ENCODE peak calls at places on chromosome 7, in eight cellular contexts. One of them, this sample, is unnamed.

GRCh38 chr7:33705333-33705833 is 200.0 kb upstream of the BMPER start:
- DNase-seq in HCT116: no peak
- DNase-seq in NB4: no peak
- DNase-seq in NCI-H1930: no peak
- DNase-seq in NCI-H1092 treated with DMSO at 0.1 percent for 48 hours: no peak
- DNase-seq in T-helper 17 cell: no peak
- DNase-seq in choroid plexus epithelial cell: no peak
- DNase-seq in MM.1S: no peak
- DNase-seq in this sample: no peak

GRCh38 chr7:114921636-114922150 is at the start of gene MDFIC:
- DNase-seq in HCT116: no peak
- DNase-seq in NB4: no peak
- DNase-seq in NCI-H1930: no peak
- DNase-seq in NCI-H1092 treated with DMSO at 0.1 percent for 48 hours: no peak
- DNase-seq in T-helper 17 cell: peak
- DNase-seq in choroid plexus epithelial cell: peak
- DNase-seq in MM.1S: no peak
- DNase-seq in this sample: no peak

GRCh38 chr7:137342340-137342739 is 1.2 kb downstream of the PTN start:
- DNase-seq in HCT116: no peak
- DNase-seq in NB4: no peak
- DNase-seq in NCI-H1930: no peak
- DNase-seq in NCI-H1092 treated with DMSO at 0.1 percent for 48 hours: peak
- DNase-seq in T-helper 17 cell: no peak
- DNase-seq in choroid plexus epithelial cell: peak
- DNase-seq in MM.1S: no peak
- DNase-seq in this sample: no peak

GRCh38 chr7:17132726-17133125 is 165.7 kb upstream of the AHR start:
- DNase-seq in HCT116: no peak
- DNase-seq in NB4: no peak
- DNase-seq in NCI-H1930: peak
- DNase-seq in NCI-H1092 treated with DMSO at 0.1 percent for 48 hours: no peak
- DNase-seq in T-helper 17 cell: no peak
- DNase-seq in choroid plexus epithelial cell: no peak
- DNase-seq in MM.1S: no peak
- DNase-seq in this sample: no peak

GRCh38 chr7:46291064-46291463 is 370.0 kb upstream of the IGFBP3 start:
- DNase-seq in HCT116: no peak
- DNase-seq in NB4: no peak
- DNase-seq in NCI-H1930: no peak
- DNase-seq in NCI-H1092 treated with DMSO at 0.1 percent for 48 hours: no peak
- DNase-seq in T-helper 17 cell: no peak
- DNase-seq in choroid plexus epithelial cell: peak
- DNase-seq in MM.1S: no peak
- DNase-seq in this sample: no peak

GRCh38 chr7:1144269-1144771 is 15.7 kb downstream of the ZFAND2A start:
- DNase-seq in HCT116: no peak
- DNase-seq in NB4: peak
- DNase-seq in NCI-H1930: no peak
- DNase-seq in NCI-H1092 treated with DMSO at 0.1 percent for 48 hours: peak
- DNase-seq in T-helper 17 cell: no peak
- DNase-seq in choroid plexus epithelial cell: peak
- DNase-seq in MM.1S: no peak
- DNase-seq in this sample: peak

GRCh38 chr7:41451826-41452225 is 251.1 kb downstream of the INHBA start:
- DNase-seq in HCT116: no peak
- DNase-seq in NB4: no peak
- DNase-seq in NCI-H1930: no peak
- DNase-seq in NCI-H1092 treated with DMSO at 0.1 percent for 48 hours: no peak
- DNase-seq in T-helper 17 cell: no peak
- DNase-seq in choroid plexus epithelial cell: peak
- DNase-seq in MM.1S: no peak
- DNase-seq in this sample: no peak

GRCh38 chr7:83413425-83413824 is 235.5 kb downstream of the SEMA3E start:
- DNase-seq in HCT116: no peak
- DNase-seq in NB4: peak
- DNase-seq in NCI-H1930: no peak
- DNase-seq in NCI-H1092 treated with DMSO at 0.1 percent for 48 hours: no peak
- DNase-seq in T-helper 17 cell: no peak
- DNase-seq in choroid plexus epithelial cell: peak
- DNase-seq in MM.1S: no peak
- DNase-seq in this sample: no peak

GRCh38 chr7:136884492-136884891 is 16.0 kb downstream of the CHRM2 start:
- DNase-seq in HCT116: no peak
- DNase-seq in NB4: no peak
- DNase-seq in NCI-H1930: no peak
- DNase-seq in NCI-H1092 treated with DMSO at 0.1 percent for 48 hours: no peak
- DNase-seq in T-helper 17 cell: no peak
- DNase-seq in choroid plexus epithelial cell: no peak
- DNase-seq in MM.1S: no peak
- DNase-seq in this sample: no peak

GRCh38 chr7:154777023-154777422 is 225.9 kb downstream of the PAXIP1 start:
- DNase-seq in HCT116: peak
- DNase-seq in NB4: no peak
- DNase-seq in NCI-H1930: no peak
- DNase-seq in NCI-H1092 treated with DMSO at 0.1 percent for 48 hours: no peak
- DNase-seq in T-helper 17 cell: no peak
- DNase-seq in choroid plexus epithelial cell: no peak
- DNase-seq in MM.1S: no peak
- DNase-seq in this sample: no peak

GRCh38 chr7:17593854-17594419 is 295.5 kb downstream of the AHR start:
- DNase-seq in HCT116: no peak
- DNase-seq in NB4: no peak
- DNase-seq in NCI-H1930: no peak
- DNase-seq in NCI-H1092 treated with DMSO at 0.1 percent for 48 hours: no peak
- DNase-seq in T-helper 17 cell: no peak
- DNase-seq in choroid plexus epithelial cell: no peak
- DNase-seq in MM.1S: no peak
- DNase-seq in this sample: no peak

GRCh38 chr7:44196450-44196872 is 4.3 kb upstream of the YKT6 start:
- DNase-seq in HCT116: peak
- DNase-seq in NB4: peak
- DNase-seq in NCI-H1930: peak
- DNase-seq in NCI-H1092 treated with DMSO at 0.1 percent for 48 hours: peak
- DNase-seq in T-helper 17 cell: no peak
- DNase-seq in choroid plexus epithelial cell: peak
- DNase-seq in MM.1S: peak
- DNase-seq in this sample: peak

GRCh38 chr7:70178787-70179186 is 580.5 kb downstream of the AUTS2 start:
- DNase-seq in HCT116: no peak
- DNase-seq in NB4: peak
- DNase-seq in NCI-H1930: no peak
- DNase-seq in NCI-H1092 treated with DMSO at 0.1 percent for 48 hours: no peak
- DNase-seq in T-helper 17 cell: no peak
- DNase-seq in choroid plexus epithelial cell: no peak
- DNase-seq in MM.1S: no peak
- DNase-seq in this sample: no peak

GRCh38 chr7:104550362-104550761 is 222.0 kb downstream of the LHFPL3 start:
- DNase-seq in HCT116: no peak
- DNase-seq in NB4: no peak
- DNase-seq in NCI-H1930: no peak
- DNase-seq in NCI-H1092 treated with DMSO at 0.1 percent for 48 hours: no peak
- DNase-seq in T-helper 17 cell: no peak
- DNase-seq in choroid plexus epithelial cell: no peak
- DNase-seq in MM.1S: no peak
- DNase-seq in this sample: no peak

GRCh38 chr7:130363156-130363847 is 17.0 kb upstream of the CPA1 start:
- DNase-seq in HCT116: peak
- DNase-seq in NB4: no peak
- DNase-seq in NCI-H1930: no peak
- DNase-seq in NCI-H1092 treated with DMSO at 0.1 percent for 48 hours: no peak
- DNase-seq in T-helper 17 cell: no peak
- DNase-seq in choroid plexus epithelial cell: peak
- DNase-seq in MM.1S: no peak
- DNase-seq in this sample: no peak

GRCh38 chr7:116557066-116557585 is 32.3 kb downstream of the CAV1 start:
- DNase-seq in HCT116: no peak
- DNase-seq in NB4: no peak
- DNase-seq in NCI-H1930: no peak
- DNase-seq in NCI-H1092 treated with DMSO at 0.1 percent for 48 hours: no peak
- DNase-seq in T-helper 17 cell: no peak
- DNase-seq in choroid plexus epithelial cell: no peak
- DNase-seq in MM.1S: no peak
- DNase-seq in this sample: no peak

GRCh38 chr7:149880871-149881301 is 7.1 kb downstream of the ATP6V0E2 start:
- DNase-seq in HCT116: no peak
- DNase-seq in NB4: peak
- DNase-seq in NCI-H1930: no peak
- DNase-seq in NCI-H1092 treated with DMSO at 0.1 percent for 48 hours: no peak
- DNase-seq in T-helper 17 cell: no peak
- DNase-seq in choroid plexus epithelial cell: no peak
- DNase-seq in MM.1S: no peak
- DNase-seq in this sample: no peak

GRCh38 chr7:37832194-37832593 is 16.2 kb upstream of the NME8 start:
- DNase-seq in HCT116: no peak
- DNase-seq in NB4: no peak
- DNase-seq in NCI-H1930: no peak
- DNase-seq in NCI-H1092 treated with DMSO at 0.1 percent for 48 hours: peak
- DNase-seq in T-helper 17 cell: no peak
- DNase-seq in choroid plexus epithelial cell: peak
- DNase-seq in MM.1S: no peak
- DNase-seq in this sample: no peak

GRCh38 chr7:25665346-25665745 is 437.1 kb upstream of the NPVF start:
- DNase-seq in HCT116: no peak
- DNase-seq in NB4: peak
- DNase-seq in NCI-H1930: no peak
- DNase-seq in NCI-H1092 treated with DMSO at 0.1 percent for 48 hours: no peak
- DNase-seq in T-helper 17 cell: no peak
- DNase-seq in choroid plexus epithelial cell: no peak
- DNase-seq in MM.1S: no peak
- DNase-seq in this sample: no peak